ENCODE peak calls at places on chromosomes 5 and 9, in seven cellular contexts. Z is C1 segment of cervical spinal cord, G is AG20443, N is choroid plexus epithelial cell, B is A172, L is NCI-H526, Y is GM12891. P is an unnamed sample.

GRCh38 chr5:125227333-125228075 is 481.1 kb upstream of the ZNF608 start:
- DNase-seq in Z (no peak), G (peak; percentile 20), N (peak; percentile 57), B (peak; percentile 33), L (no peak), Y (no peak), P (peak; percentile 35)

GRCh38 chr9:123866497-123866896 is 63.4 kb downstream of the DENND1A start:
- DNase-seq in Z (no peak), G (no peak), N (peak; percentile 43), B (peak; percentile 33), L (no peak), Y (no peak), P (no peak)

GRCh38 chr9:127567119-127567897 is 44.8 kb upstream of the STXBP1 start:
- DNase-seq in Z (peak; percentile 82), G (peak; percentile 66), N (no peak), B (peak; percentile 82), L (no peak), Y (no peak), P (peak; percentile 68)

GRCh38 chr5:16681761-16682335 is 65.1 kb upstream of the RETREG1 start:
- DNase-seq in Z (no peak), G (no peak), N (no peak), B (no peak), L (no peak), Y (no peak), P (no peak)

GRCh38 chr5:40738502-40738901 is 17.3 kb downstream of the TTC33 start:
- DNase-seq in Z (no peak), G (no peak), N (peak; percentile 15), B (no peak), L (no peak), Y (no peak), P (peak; percentile 28)

GRCh38 chr9:85536076-85536475 is 205.7 kb downstream of the AGTPBP1 start:
- DNase-seq in Z (no peak), G (peak; percentile 74), N (peak; percentile 81), B (peak; percentile 36), L (no peak), Y (no peak), P (peak; percentile 71)

GRCh38 chr5:93586948-93587918 is 4.2 kb downstream of the NR2F1 start:
- DNase-seq in Z (no peak), G (no peak), N (peak; percentile 80), B (no peak), L (no peak), Y (no peak), P (no peak)

GRCh38 chr5:116652196-116652729 is 77.6 kb upstream of the SEMA6A start:
- DNase-seq in Z (peak; percentile 16), G (peak; percentile 8), N (peak; percentile 58), B (peak; percentile 51), L (peak; percentile 92), Y (no peak), P (peak; percentile 87)

GRCh38 chr5:66596791-66597757 is 881 bp downstream of the MAST4 start:
- DNase-seq in Z (no peak), G (peak; percentile 58), N (peak; percentile 12), B (no peak), L (no peak), Y (peak; percentile 21), P (peak; percentile 18)

GRCh38 chr5:143065185-143065584 is 295.0 kb downstream of the ARHGAP26 start:
- DNase-seq in Z (no peak), G (no peak), N (peak; percentile 84), B (no peak), L (no peak), Y (no peak), P (no peak)

GRCh38 chr5:177389368-177390169 is 5.3 kb downstream of the SLC34A1 start:
- DNase-seq in Z (no peak), G (peak; percentile 79), N (peak; percentile 96), B (peak; percentile 93), L (no peak), Y (no peak), P (peak; percentile 48)

GRCh38 chr5:44002381-44002901 is 386.8 kb downstream of the FGF10 start:
- DNase-seq in Z (no peak), G (peak; percentile 47), N (no peak), B (peak; percentile 61), L (no peak), Y (no peak), P (peak; percentile 51)

GRCh38 chr5:164504141-164504772 is 998.8 kb downstream of the MAT2B start:
- DNase-seq in Z (no peak), G (peak; percentile 57), N (peak; percentile 81), B (peak; percentile 72), L (peak; percentile 4), Y (peak; percentile 1), P (peak; percentile 75)

GRCh38 chr5:173736923-173737412 is 120.5 kb upstream of the BOD1 start:
- DNase-seq in Z (no peak), G (no peak), N (no peak), B (no peak), L (no peak), Y (peak; percentile 61), P (no peak)

GRCh38 chr9:128276574-128277270 is 646 bp downstream of the SWI5 start:
- DNase-seq in Z (no peak), G (peak; percentile 65), N (peak; percentile 24), B (peak; percentile 65), L (no peak), Y (no peak), P (no peak)

GRCh38 chr9:137772281-137772873 is 105.2 kb upstream of the CACNA1B start:
- DNase-seq in Z (no peak), G (no peak), N (peak; percentile 35), B (no peak), L (no peak), Y (no peak), P (no peak)

GRCh38 chr5:149418910-149419531 is 39.9 kb upstream of the IL17B start:
- DNase-seq in Z (no peak), G (no peak), N (no peak), B (no peak), L (no peak), Y (no peak), P (no peak)

GRCh38 chr5:149998281-149998680 is 2.2 kb downstream of the TIGD6 start:
- DNase-seq in Z (no peak), G (no peak), N (no peak), B (no peak), L (no peak), Y (no peak), P (no peak)

GRCh38 chr9:88749420-88749819 is 214.4 kb downstream of the NXNL2 start:
- DNase-seq in Z (no peak), G (peak; percentile 52), N (no peak), B (no peak), L (no peak), Y (no peak), P (no peak)

GRCh38 chr9:120928015-120928719 is 1.6 kb upstream of the TRAF1 start:
- DNase-seq in Z (peak; percentile 42), G (no peak), N (no peak), B (no peak), L (no peak), Y (no peak), P (no peak)

GRCh38 chr5:419970-420369 is 23.0 kb upstream of the EXOC3 start:
- DNase-seq in Z (no peak), G (no peak), N (no peak), B (no peak), L (no peak), Y (no peak), P (no peak)

GRCh38 chr5:72951850-72952468 is 3.9 kb upstream of the FCHO2 start:
- DNase-seq in Z (no peak), G (peak; percentile 65), N (peak; percentile 75), B (peak; percentile 63), L (peak; percentile 33), Y (no peak), P (no peak)

GRCh38 chr5:33129309-33129708 is 311.5 kb upstream of the TARS1 start:
- DNase-seq in Z (no peak), G (peak; percentile 25), N (no peak), B (no peak), L (no peak), Y (no peak), P (no peak)

GRCh38 chr9:82810902-82811301 is 252.0 kb downstream of the RASEF start:
- DNase-seq in Z (no peak), G (no peak), N (peak; percentile 89), B (peak; percentile 89), L (no peak), Y (no peak), P (no peak)

GRCh38 chr5:61397238-61397637 is 65.2 kb downstream of the ZSWIM6 start:
- DNase-seq in Z (no peak), G (peak; percentile 27), N (no peak), B (peak; percentile 19), L (no peak), Y (no peak), P (peak; percentile 17)

GRCh38 chr9:122228906-122229837 is at the start of gene LHX6:
- DNase-seq in Z (no peak), G (peak; percentile 66), N (no peak), B (peak; percentile 47), L (peak; percentile 29), Y (peak; percentile 5), P (peak; percentile 36)

GRCh38 chr5:80242849-80243248 is 13.0 kb downstream of the SERINC5 start:
- DNase-seq in Z (no peak), G (no peak), N (no peak), B (no peak), L (no peak), Y (no peak), P (no peak)

GRCh38 chr5:174327317-174327864 is 281.9 kb downstream of the NSG2 start:
- DNase-seq in Z (no peak), G (peak; percentile 77), N (peak; percentile 89), B (peak; percentile 94), L (peak; percentile 56), Y (peak; percentile 57), P (peak; percentile 60)

GRCh38 chr9:127937046-127937382 is 640 bp downstream of the DPM2 start:
- DNase-seq in Z (no peak), G (no peak), N (no peak), B (no peak), L (no peak), Y (no peak), P (no peak)

GRCh38 chr9:130262061-130262745 is 3.4 kb upstream of the HMCN2 start:
- DNase-seq in Z (no peak), G (peak; percentile 4), N (no peak), B (no peak), L (no peak), Y (no peak), P (no peak)

GRCh38 chr9:128845186-128845931 is 15.8 kb upstream of the SPOUT1 start:
- DNase-seq in Z (no peak), G (peak; percentile 21), N (peak; percentile 28), B (no peak), L (peak; percentile 55), Y (no peak), P (peak; percentile 97)

GRCh38 chr5:150208187-150209015 is 18.5 kb downstream of the SLC6A7 start:
- DNase-seq in Z (no peak), G (peak; percentile 78), N (no peak), B (peak; percentile 88), L (no peak), Y (no peak), P (peak; percentile 70)

P was measured in myocyte.